ENCODE peak calls at places on chromosomes 5 and 9, in nine cellular contexts. K is BJ; N is iPS-NIHi11; W is activated effector memory CD4-positive, alpha-beta T cell treated with anti-CD3 and anti-CD28 coated beads, Interleukin-2, amount 50 U/mL, for 16 hours; O is GM10248; H is stimulated activated CD8-positive, alpha-beta memory T cell treated with anti-CD3 and anti-CD28 coated beads, Interleukin-2, amount 100 ng/mL, for 48 hours; V is activated CD4-positive, alpha-beta T cell treated with anti-CD3 and anti-CD28 coated beads, Interleukin-2, amount 50 U/mL, for 48 hours; L is stimulated activated CD4-positive, alpha-beta T cell treated with anti-CD3 and anti-CD28 coated beads, Interleukin-12 subunit alpha, Interleukin-12 subunit beta, amount 100 ng/mL, for 4 hours; A is GM12878. X is an unnamed sample.

GRCh38 chr5:148970228-148970627 is 92.6 kb downstream of the SH3TC2 start:
- DNase-seq in K (no peak), O (no peak), A (no peak), L (no peak), W (no peak), V (no peak), N (peak), H (no peak), X (peak)

GRCh38 chr9:85995612-85996011 is 54.7 kb downstream of the NAA35 start:
- DNase-seq in L (no peak), V (no peak), O (no peak), W (no peak), H (no peak), K (no peak), A (no peak), N (no peak), X (no peak)

GRCh38 chr5:90338712-90339372 is 70.7 kb downstream of the CETN3 start:
- DNase-seq in L (no peak), A (peak), N (no peak), V (no peak), W (no peak), K (no peak), H (no peak), O (peak), X (no peak)

GRCh38 chr5:139207302-139208000 is 9.3 kb upstream of the SIL1 start:
- DNase-seq in W (no peak), K (no peak), V (no peak), A (no peak), L (no peak), O (no peak), N (no peak), H (no peak), X (no peak)

GRCh38 chr5:132230871-132231270 is 3.2 kb upstream of the P4HA2 start:
- DNase-seq in N (no peak), L (no peak), O (no peak), H (no peak), A (no peak), K (no peak), W (peak), V (no peak), X (no peak)

GRCh38 chr5:96863949-96864649 is 12.2 kb upstream of the ERAP2 start:
- DNase-seq in O (no peak), L (no peak), K (no peak), A (no peak), H (no peak), W (no peak), V (no peak), N (no peak), X (no peak)

GRCh38 chr9:89916001-89916635 is 311.3 kb downstream of the GADD45G start:
- DNase-seq in H (no peak), O (no peak), L (no peak), V (no peak), N (peak), W (no peak), K (no peak), A (no peak), X (no peak)

GRCh38 chr5:139438707-139439012 is 665 bp downstream of the DNAJC18 start:
- DNase-seq in N (no peak), H (no peak), A (no peak), V (no peak), W (no peak), L (no peak), O (no peak), K (no peak), X (no peak)

GRCh38 chr9:110426052-110426709 is 88.5 kb upstream of the TXNDC8 start:
- DNase-seq in W (no peak), V (no peak), L (no peak), N (no peak), K (no peak), H (no peak), O (no peak), A (no peak), X (no peak)

X was measured in AG20443.